ENCODE peak calls at places on chromosomes 12 and 14, in six cellular contexts. H is naive thymus-derived CD8-positive, alpha-beta T cell; D is glutamatergic neuron; W is non-pigmented ciliary epithelial cell; V is amygdala; G is EL. Z is an unnamed sample.

GRCh38 chr12:104957388-104958008 is 592 bp downstream of the SLC41A2 start:
- DNase-seq in W (no peak), G (peak; percentile 17), D (no peak), H (peak; percentile 18), V (no peak), Z (peak; percentile 16)

GRCh38 chr14:57182760-57183503 is 85.8 kb downstream of the EXOC5 start:
- DNase-seq in V (no peak), W (no peak), D (peak; percentile 41), H (no peak), G (peak; percentile 11), Z (no peak)

GRCh38 chr14:89667983-89668382 is 250.9 kb upstream of the FOXN3 start:
- DNase-seq in H (no peak), V (no peak), G (peak; percentile 32), W (no peak), D (no peak), Z (no peak)

GRCh38 chr12:114013601-114014345 is 47.6 kb upstream of the RBM19 start:
- DNase-seq in W (no peak), D (no peak), V (no peak), G (peak; percentile 16), H (no peak), Z (no peak)

GRCh38 chr12:91441236-91441635 is 258.6 kb upstream of the DCN start:
- DNase-seq in D (no peak), V (no peak), H (no peak), G (no peak), W (no peak), Z (no peak)

GRCh38 chr14:105315941-105316562 is 1.5 kb downstream of the PACS2 start:
- DNase-seq in H (no peak), W (no peak), D (peak; percentile 28), V (no peak), G (peak; percentile 46), Z (no peak)

GRCh38 chr14:38502241-38502640 is 246.3 kb upstream of the CLEC14A start:
- DNase-seq in G (peak; percentile 4), D (no peak), W (no peak), H (no peak), V (no peak), Z (no peak)

GRCh38 chr12:89245090-89245489 is 107.2 kb downstream of the DUSP6 start:
- DNase-seq in D (no peak), H (peak; percentile 22), V (no peak), W (peak; percentile 43), G (peak; percentile 37), Z (peak; percentile 50)

GRCh38 chr14:100018482-100018881 is 46.7 kb upstream of the EVL start:
- DNase-seq in D (no peak), H (no peak), G (no peak), W (no peak), V (no peak), Z (no peak)

GRCh38 chr12:124774462-124775167 is 89.0 kb downstream of the SCARB1 start:
- DNase-seq in H (no peak), G (peak; percentile 65), D (no peak), V (peak; percentile 22), W (peak; percentile 87), Z (peak; percentile 20)

GRCh38 chr14:67856806-67857205 is 37.2 kb downstream of the RAD51B start:
- DNase-seq in W (no peak), G (no peak), H (no peak), V (no peak), D (no peak), Z (no peak)

GRCh38 chr12:57735198-57735855 is 3.2 kb downstream of the AGAP2 start:
- DNase-seq in H (no peak), D (no peak), V (no peak), G (no peak), W (no peak), Z (no peak)

GRCh38 chr12:70774055-70774454 is 136.8 kb upstream of the PTPRB start:
- DNase-seq in H (no peak), D (no peak), W (no peak), V (no peak), G (no peak), Z (no peak)

GRCh38 chr12:88468546-88468945 is 111.7 kb downstream of the KITLG start:
- DNase-seq in V (no peak), G (no peak), D (no peak), W (no peak), H (no peak), Z (no peak)

GRCh38 chr14:80136358-80136757 is 74.9 kb downstream of the DIO2 start:
- DNase-seq in H (no peak), W (no peak), D (no peak), V (no peak), G (no peak), Z (no peak)

GRCh38 chr14:98138666-98139065 is 1133.3 kb downstream of the BCL11B start:
- DNase-seq in G (no peak), D (peak; percentile 43), W (no peak), H (peak; percentile 68), V (no peak), Z (peak; percentile 37)

GRCh38 chr14:105075364-105076295 is 10.4 kb upstream of the GPR132 start:
- DNase-seq in D (peak; percentile 62), W (no peak), V (no peak), H (no peak), G (peak; percentile 34), Z (no peak)

GRCh38 chr14:82642425-82642824 is 1108.8 kb upstream of the SEL1L start:
- DNase-seq in W (no peak), V (no peak), G (no peak), D (peak; percentile 27), H (peak; percentile 26), Z (peak; percentile 12)

Z was measured in CD8-positive, alpha-beta memory T cell.